ENCODE peak calls at places on chromosomes 11 and 22, in four cellular contexts. T, M, D and E are unnamed samples.

GRCh38 chr22:21445437-21446127 is 21.6 kb upstream of the TMEM191C start:
- DNase-seq in T (no peak), M (peak), D (no peak), E (no peak)

GRCh38 chr11:107928046-107928766 is at the start of gene RAB39A:
- DNase-seq in T (peak), D (peak), M (peak), E (peak)

GRCh38 chr11:313304-313786 is 495 bp upstream of the IFITM1 start:
- DNase-seq in M (no peak), T (no peak), D (no peak), E (no peak)

GRCh38 chr11:76910620-76911414 is 50.1 kb downstream of the ACER3 start:
- DNase-seq in D (peak), M (no peak), T (no peak), E (peak)

GRCh38 chr11:27971256-27971655 is 136.7 kb downstream of the KIF18A start:
- DNase-seq in T (no peak), M (no peak), D (no peak), E (no peak)

GRCh38 chr11:100629671-100630070 is 57.4 kb upstream of the ARHGAP42 start:
- DNase-seq in M (no peak), D (no peak), T (no peak), E (no peak)

GRCh38 chr11:68569357-68569756 is 108.8 kb downstream of the PPP6R3 start:
- DNase-seq in M (no peak), D (no peak), T (no peak), E (no peak)

GRCh38 chr11:83033972-83034672 is 37.6 kb downstream of the RAB30 start:
- DNase-seq in M (no peak), D (peak), T (no peak), E (peak)

GRCh38 chr22:36027579-36027959 is 1.1 kb downstream of the RBFOX2 start:
- DNase-seq in D (no peak), T (peak), M (no peak), E (peak)

GRCh38 chr22:47596176-47596690 is 833.8 kb downstream of the TBC1D22A start:
- DNase-seq in T (no peak), M (no peak), D (no peak), E (no peak)

GRCh38 chr11:4890279-4890678 is 8.6 kb downstream of the OR51T1 start:
- DNase-seq in D (peak), T (no peak), M (no peak), E (no peak)

GRCh38 chr11:1746956-1747752 is 3.2 kb downstream of the IFITM10 start:
- DNase-seq in T (no peak), M (peak), D (no peak), E (no peak)

GRCh38 chr11:45663486-45664375 is 1.7 kb downstream of the CHST1 start:
- DNase-seq in M (no peak), T (no peak), D (no peak), E (peak)

GRCh38 chr11:69157156-69157821 is 1.6 kb downstream of the SMIM38 start:
- DNase-seq in D (peak), M (no peak), T (no peak), E (peak)

GRCh38 chr11:47889714-47890441 is 41.7 kb upstream of the NUP160 start:
- DNase-seq in M (no peak), D (no peak), T (no peak), E (no peak)

GRCh38 chr11:39139581-39139980 is 2319.9 kb downstream of the LRRC4C start:
- DNase-seq in D (no peak), M (no peak), T (no peak), E (no peak)

GRCh38 chr22:37091986-37092385 is 17.5 kb downstream of the TMPRSS6 start:
- DNase-seq in D (no peak), T (no peak), M (no peak), E (no peak)

GRCh38 chr11:31817054-31817620 is 6.0 kb upstream of the PAX6 start:
- DNase-seq in T (no peak), D (no peak), M (no peak), E (no peak)

GRCh38 chr11:63614136-63614664 is at the start of gene PLAAT3:
- DNase-seq in M (no peak), T (no peak), D (peak), E (peak)

GRCh38 chr22:48891688-48892380 is 935.8 kb downstream of the BRD1 start:
- DNase-seq in M (peak), T (no peak), D (no peak), E (no peak)

GRCh38 chr11:14836106-14836492 is 55.9 kb downstream of the CYP2R1 start:
- DNase-seq in D (no peak), M (no peak), T (no peak), E (no peak)

GRCh38 chr11:27161071-27161470 is 120.5 kb downstream of the BBOX1 start:
- DNase-seq in T (no peak), M (no peak), D (no peak), E (peak)

GRCh38 chr11:62601114-62601363 is 626 bp downstream of the MTA2 start:
- DNase-seq in D (peak), M (no peak), T (peak), E (no peak)

DNA sequence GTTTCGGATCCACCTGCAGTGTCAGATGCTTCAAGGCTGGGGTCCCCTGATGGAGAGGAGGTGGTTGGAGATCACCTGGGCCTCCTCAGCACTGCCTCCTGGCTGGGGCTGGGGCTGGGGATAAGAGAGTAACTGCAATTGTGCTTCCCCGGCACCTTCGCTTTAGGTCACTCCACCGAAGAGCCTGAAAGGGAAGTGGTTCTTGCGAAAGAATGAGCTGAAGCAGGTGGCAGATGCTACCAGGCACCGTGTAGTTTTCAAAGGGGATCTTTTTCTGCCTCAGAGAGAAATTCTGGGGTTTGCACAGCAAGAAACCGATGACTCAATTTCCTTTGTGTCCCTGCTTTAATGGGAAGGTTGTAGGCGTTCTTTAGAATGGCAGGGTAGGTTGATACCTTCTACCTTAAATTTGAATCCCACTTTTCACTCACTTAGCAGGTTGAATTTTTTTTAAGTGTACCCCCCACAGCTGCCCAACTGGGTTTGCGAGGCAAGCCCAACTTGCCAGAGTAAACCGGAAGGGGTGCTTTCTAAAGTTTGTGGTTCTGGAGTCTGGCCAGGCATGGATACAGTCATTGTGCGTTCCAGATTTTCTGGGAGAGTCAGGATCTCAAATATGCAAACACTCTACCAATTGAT is 5.3 kb downstream of the CD44 start:
- DNase-seq in M (no peak), T (peak), D (peak), E (peak)
- TF ChIP-seq CTCF in M (no peak), T (no peak), D (no peak), E (no peak)

GRCh38 chr11:117177534-117178209 is 871 bp upstream of the SIDT2 start:
- DNase-seq in D (no peak), M (no peak), T (no peak), E (no peak)
- H3K4me3 ChIP-seq in D (peak), M (peak), T (peak), E (peak)

GRCh38 chr22:39212721-39213376 is 31.9 kb downstream of the PDGFB start:
- DNase-seq in M (peak), T (no peak), D (peak), E (peak)
- TF ChIP-seq CTCF in M (peak), T (peak), D (peak), E (peak)

GRCh38 chr11:12110201-12110713 is at the start of gene MICAL2:
- DNase-seq in T (no peak), M (peak), D (peak), E (peak)

GRCh38 chr11:12108875-12109453 is 1.4 kb upstream of the MICAL2 start:
- DNase-seq in M (no peak), T (no peak), D (no peak), E (no peak)

GRCh38 chr11:12111482-12112149 is 1.2 kb downstream of the MICAL2 start:
- DNase-seq in M (no peak), D (no peak), T (no peak), E (peak)

GRCh38 chr11:12110714-12111481 is 508 bp downstream of the MICAL2 start:
- DNase-seq in D (no peak), M (no peak), T (no peak), E (peak)

DNA sequence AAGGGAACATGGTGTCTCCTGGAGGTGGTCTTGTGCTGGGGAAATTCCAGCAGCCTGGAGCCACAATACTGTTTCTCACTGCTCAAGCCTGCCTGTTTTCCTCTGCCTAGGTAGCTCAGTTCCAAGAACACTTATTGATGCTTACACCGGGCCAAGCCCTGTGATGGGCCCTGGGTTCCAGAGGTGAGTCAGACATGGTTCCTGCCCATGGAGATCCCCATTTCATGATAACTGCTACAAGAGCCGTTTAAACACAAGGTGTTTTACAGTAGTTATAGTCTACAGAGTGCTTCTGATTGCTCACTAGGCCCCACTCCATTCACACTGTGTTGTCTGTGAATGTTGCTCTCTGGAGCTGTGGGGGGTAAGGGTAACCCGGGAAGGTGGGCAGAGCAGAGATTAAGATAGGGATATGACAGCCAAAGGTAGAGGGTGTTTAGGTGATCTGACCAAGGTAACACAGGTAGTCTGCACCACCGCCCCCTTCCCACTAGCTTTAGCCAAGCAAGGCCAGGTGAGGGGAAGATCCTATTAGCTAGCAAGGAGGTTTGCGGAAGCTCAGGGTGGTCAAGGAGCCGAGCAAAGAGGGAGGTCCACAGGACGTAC is 696 bp upstream of the MICAL2 start:
- DNase-seq in M (no peak), T (no peak), D (no peak), E (no peak)
- H3K4me3 ChIP-seq in M (peak), T (no peak), D (peak), E (peak)

GRCh38 chr22:38843716-38844660 is at the start of gene NPTXR:
- DNase-seq in D (peak), M (no peak), T (no peak), E (no peak)

GRCh38 chr22:38842512-38843200 is 1.2 kb downstream of the NPTXR start:
- DNase-seq in M (no peak), D (no peak), T (no peak), E (no peak)

GRCh38 chr22:38841635-38842034 is 2.2 kb downstream of the NPTXR start:
- DNase-seq in D (no peak), T (no peak), M (no peak), E (no peak)

GRCh38 chr22:38844661-38845367 is 986 bp upstream of the NPTXR start:
- DNase-seq in M (no peak), T (no peak), D (peak), E (peak)

GRCh38 chr22:38843201-38843715 is 570 bp downstream of the NPTXR start:
- DNase-seq in D (peak), T (no peak), M (no peak), E (peak)
- TF ChIP-seq CTCF in D (peak), T (no peak), M (peak), E (peak)

GRCh38 chr11:10506013-10506370 is 35.0 kb downstream of the RNF141 start:
- DNase-seq in T (no peak), D (no peak), M (no peak), E (peak)
- H3K4me3 ChIP-seq in T (no peak), D (no peak), M (no peak), E (no peak)

GRCh38 chr11:67050139-67050538 is 6.5 kb upstream of the RHOD start:
- DNase-seq in T (no peak), D (no peak), M (no peak), E (no peak)
- TF ChIP-seq CTCF in T (no peak), D (no peak), M (no peak), E (no peak)